ENCODE peak calls at places on chromosomes 2 and 18, in nine cellular contexts. B is CD8-positive, alpha-beta T cell; Z is retinal pigment epithelial cell; O is colonic mucosa; D is hepatocyte; J is epithelial cell of esophagus; L is tibial artery; F is heart left ventricle; T is right lobe of liver. K is an unnamed sample.

GRCh38 chr2:53028259-53028658 is 739.3 kb upstream of the CHAC2 start:
- DNase-seq in B (no peak), D (no peak), O (no peak), J (no peak), Z (peak), L (no peak), F (no peak), T (no peak), K (no peak)

GRCh38 chr2:159996792-159997546 is 65.4 kb downstream of the PLA2R1 start:
- DNase-seq in T (no peak), L (no peak), Z (no peak), O (no peak), F (no peak), D (no peak), J (peak), B (no peak), K (no peak)

GRCh38 chr2:41965173-41965875 is 82.5 kb upstream of the PKDCC start:
- DNase-seq in J (no peak), B (no peak), Z (no peak), O (no peak), F (no peak), D (no peak), L (peak), T (no peak), K (no peak)

GRCh38 chr18:3441290-3441689 is 8.7 kb upstream of the TGIF1 start:
- DNase-seq in L (no peak), F (peak), D (peak), T (no peak), B (peak), O (peak), Z (no peak), J (no peak), K (no peak)

GRCh38 chr2:238895901-238896600 is 48.2 kb downstream of the TWIST2 start:
- DNase-seq in L (peak), O (peak), T (peak), J (no peak), D (peak), B (no peak), Z (peak), F (peak), K (peak)

GRCh38 chr2:130795431-130795830 is 40.1 kb downstream of the AMER3 start:
- DNase-seq in Z (no peak), B (no peak), T (no peak), O (no peak), J (peak), F (no peak), D (no peak), L (no peak), K (no peak)

GRCh38 chr2:71455741-71456569 is 2.6 kb downstream of the DYSF start:
- DNase-seq in L (peak), O (no peak), T (peak), D (no peak), Z (no peak), B (no peak), F (peak), J (no peak), K (no peak)

GRCh38 chr2:235054919-235055318 is 103.1 kb downstream of the SH3BP4 start:
- DNase-seq in O (no peak), B (no peak), J (no peak), F (no peak), L (no peak), T (no peak), D (no peak), Z (no peak), K (no peak)

GRCh38 chr2:218010116-218010837 is 7.5 kb upstream of the TNS1 start:
- DNase-seq in D (peak), L (peak), J (peak), O (peak), T (no peak), Z (no peak), F (peak), B (peak), K (no peak)

GRCh38 chr2:218011641-218012040 is 8.8 kb upstream of the TNS1 start:
- DNase-seq in T (no peak), J (no peak), F (no peak), O (no peak), D (no peak), L (no peak), Z (no peak), B (no peak), K (no peak)

GRCh38 chr2:218009191-218010114 is 6.7 kb upstream of the TNS1 start:
- DNase-seq in L (no peak), O (no peak), T (no peak), D (no peak), F (no peak), B (no peak), J (no peak), Z (no peak), K (no peak)

GRCh38 chr2:218012306-218012705 is 9.5 kb upstream of the TNS1 start:
- DNase-seq in B (no peak), T (no peak), D (no peak), J (no peak), L (no peak), F (no peak), Z (no peak), O (no peak), K (no peak)

DNA sequence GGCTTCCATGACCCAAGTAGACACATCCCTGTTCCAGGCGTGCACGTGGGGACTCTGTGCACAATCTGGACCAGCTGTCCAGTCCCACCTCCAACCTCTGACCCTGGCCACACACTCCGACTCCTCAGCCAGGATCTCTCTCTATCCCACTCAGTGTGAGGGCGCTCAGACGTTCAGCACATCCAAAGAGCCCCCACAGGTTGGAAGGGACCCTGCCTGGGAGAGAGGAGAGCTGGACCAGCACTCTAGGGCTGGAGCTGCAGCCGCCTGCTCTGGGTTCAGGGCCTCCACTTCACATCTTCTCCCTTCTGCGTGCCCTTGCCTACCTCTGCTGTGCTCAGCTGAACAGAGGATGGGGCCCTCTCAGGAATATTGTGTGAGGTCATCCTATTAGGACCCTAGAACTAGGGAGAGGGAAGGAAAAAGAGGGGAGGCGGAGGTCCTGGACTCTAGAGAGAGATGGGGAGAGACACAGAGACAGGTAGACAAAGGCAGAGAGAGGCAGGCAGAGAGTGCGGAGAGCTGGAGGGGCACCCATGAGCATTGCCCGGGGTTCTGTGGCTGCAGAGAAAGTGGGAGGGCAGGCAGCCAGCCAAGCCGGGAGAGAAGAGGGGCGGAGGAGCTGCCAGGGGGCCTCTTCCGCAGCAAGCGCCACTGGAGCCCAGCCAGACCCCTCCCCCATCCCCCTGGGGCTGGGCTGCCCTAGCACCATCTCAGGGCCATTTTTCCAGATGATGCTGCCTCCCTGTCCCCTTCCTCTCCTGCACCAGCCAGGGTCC is 8.2 kb upstream of the TNS1 start:
- DNase-seq in L (no peak), Z (no peak), B (no peak), J (no peak), D (peak), F (no peak), O (no peak), T (no peak), K (no peak)
- H3K4me3 ChIP-seq in L (peak), Z (no peak), B (no peak), J (no peak), D (no peak), F (no peak), O (no peak), T (no peak), K (no peak)

DNA sequence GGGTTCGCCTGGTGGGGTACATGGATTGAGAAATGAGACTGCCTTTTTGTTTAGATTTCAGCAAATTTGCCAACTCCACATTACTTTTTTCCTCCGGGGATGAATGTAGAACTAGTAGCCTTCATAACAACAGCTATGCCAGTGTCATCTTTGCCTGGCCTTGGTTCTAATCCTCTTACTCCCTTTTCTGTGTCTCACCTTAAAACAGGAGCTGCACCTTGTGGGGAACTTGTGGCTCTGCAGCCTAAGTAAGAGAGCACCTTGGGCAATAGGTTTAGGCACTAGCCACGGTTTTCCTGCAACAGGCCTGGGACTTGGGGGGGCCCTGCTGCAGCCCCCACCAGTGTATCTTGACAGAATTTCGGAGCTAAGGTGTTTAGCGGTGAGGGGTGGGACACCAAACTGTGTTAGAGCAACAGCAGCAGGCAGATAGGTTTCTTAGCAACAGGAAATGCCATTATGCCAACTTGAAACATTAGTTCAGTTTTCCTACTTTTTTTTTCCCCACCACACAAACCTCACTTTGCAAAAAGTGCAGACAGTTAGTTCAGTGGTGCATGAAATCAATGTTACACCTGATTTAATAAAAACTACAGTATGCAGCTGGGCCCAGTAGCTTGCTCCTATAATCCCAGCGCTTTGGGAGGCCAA is 173.7 kb downstream of the PRKCE start:
- DNase-seq in Z (no peak), B (no peak), T (no peak), J (no peak), O (no peak), F (no peak), L (no peak), D (no peak), K (no peak)
- TF ChIP-seq CTCF in Z (peak), B (no peak), T (no peak), J (peak), O (no peak), F (no peak), L (no peak), D (no peak), K (peak)

DNA sequence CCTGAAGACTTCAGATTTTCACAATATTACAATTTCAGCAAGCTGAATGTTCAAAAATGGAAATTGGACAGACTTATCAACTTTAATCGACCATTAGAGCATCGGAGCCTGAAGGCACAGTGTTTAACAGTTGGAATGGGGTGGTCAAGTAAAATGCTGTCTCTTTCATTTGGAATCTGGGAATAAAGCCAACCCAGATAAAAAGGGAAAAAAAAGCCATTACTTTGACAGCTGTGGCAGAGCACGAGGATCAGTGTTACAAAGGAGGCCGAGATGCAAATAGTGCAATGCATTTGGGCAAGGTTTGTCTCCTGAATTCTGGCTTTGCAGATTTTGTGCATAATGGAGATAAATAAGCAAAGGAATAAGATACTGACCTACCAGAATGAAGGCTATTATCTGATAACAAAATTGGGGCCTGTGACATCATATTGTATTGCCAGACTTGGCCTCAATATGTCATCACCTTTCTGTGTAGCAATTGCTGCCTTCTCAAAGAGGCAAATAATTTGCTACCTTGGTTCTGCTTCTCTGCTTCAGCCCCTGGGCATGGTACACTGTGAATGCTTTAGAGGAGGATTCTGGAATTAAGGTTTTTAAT is 277.5 kb upstream of the KLHL29 start:
- DNase-seq in J (no peak), Z (no peak), O (no peak), L (no peak), B (no peak), F (no peak), D (no peak), T (no peak), K (no peak)
- H3K4me3 ChIP-seq in J (no peak), Z (no peak), O (no peak), L (no peak), B (no peak), F (no peak), D (no peak), T (no peak), K (no peak)

DNA sequence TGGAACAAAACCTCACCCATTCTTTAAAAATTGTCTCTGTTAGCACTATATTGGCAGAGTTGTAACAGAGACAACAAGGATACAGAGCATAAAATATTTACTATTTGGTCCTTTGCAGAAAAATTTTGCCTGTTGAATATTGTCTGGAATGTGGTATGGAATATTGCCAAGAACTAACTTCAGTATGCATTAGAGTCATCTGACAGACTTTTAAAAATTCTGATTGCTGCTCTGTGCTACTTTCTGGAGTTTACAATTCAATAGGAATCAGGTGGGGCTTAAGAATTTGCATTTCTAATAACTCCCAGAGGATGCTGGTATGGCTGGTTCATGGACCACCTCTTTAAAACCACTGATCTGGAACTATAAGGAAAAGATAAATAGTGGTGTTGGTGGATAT is 32.8 kb upstream of the NYAP2 start:
- DNase-seq in B (no peak), Z (peak), J (no peak), L (no peak), T (no peak), O (no peak), F (no peak), D (no peak), K (no peak)
- TF ChIP-seq CTCF in B (no peak), Z (no peak), J (no peak), L (no peak), T (no peak), O (no peak), F (no peak), D (no peak), K (no peak)

DNA sequence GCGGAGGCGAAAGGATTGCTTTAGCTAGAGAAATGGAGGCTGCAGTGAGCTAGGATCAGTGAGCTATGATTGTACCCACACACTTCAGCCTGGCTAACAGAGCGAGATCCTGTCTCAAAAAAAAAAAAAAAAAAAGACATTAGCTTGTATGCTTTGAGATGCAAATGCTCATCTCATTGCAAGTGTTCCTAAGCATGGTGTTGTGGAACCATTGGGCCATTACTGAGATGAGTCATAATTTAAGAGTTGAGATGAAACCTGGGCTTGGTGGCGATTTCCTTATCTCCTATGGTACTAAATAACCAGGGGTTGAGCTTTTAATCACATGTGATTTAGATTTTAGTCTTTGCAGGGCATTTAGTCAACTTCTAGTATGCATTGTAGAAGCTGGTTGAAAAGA is 2.2 kb downstream of the PLEKHA3 start:
- DNase-seq in L (no peak), D (peak), F (no peak), O (no peak), Z (no peak), B (no peak), T (no peak), J (peak), K (no peak)
- H3K4me3 ChIP-seq in L (peak), D (no peak), F (no peak), O (no peak), Z (no peak), B (no peak), T (no peak), J (no peak), K (no peak)

GRCh38 chr2:169106563-169107545 is 37.5 kb downstream of the DHRS9 start:
- DNase-seq in D (no peak), J (no peak), F (no peak), Z (no peak), B (no peak), T (no peak), L (no peak), O (no peak), K (no peak)
- TF ChIP-seq CTCF in D (no peak), J (no peak), F (no peak), Z (no peak), B (no peak), T (no peak), L (no peak), O (no peak), K (no peak)

DNA sequence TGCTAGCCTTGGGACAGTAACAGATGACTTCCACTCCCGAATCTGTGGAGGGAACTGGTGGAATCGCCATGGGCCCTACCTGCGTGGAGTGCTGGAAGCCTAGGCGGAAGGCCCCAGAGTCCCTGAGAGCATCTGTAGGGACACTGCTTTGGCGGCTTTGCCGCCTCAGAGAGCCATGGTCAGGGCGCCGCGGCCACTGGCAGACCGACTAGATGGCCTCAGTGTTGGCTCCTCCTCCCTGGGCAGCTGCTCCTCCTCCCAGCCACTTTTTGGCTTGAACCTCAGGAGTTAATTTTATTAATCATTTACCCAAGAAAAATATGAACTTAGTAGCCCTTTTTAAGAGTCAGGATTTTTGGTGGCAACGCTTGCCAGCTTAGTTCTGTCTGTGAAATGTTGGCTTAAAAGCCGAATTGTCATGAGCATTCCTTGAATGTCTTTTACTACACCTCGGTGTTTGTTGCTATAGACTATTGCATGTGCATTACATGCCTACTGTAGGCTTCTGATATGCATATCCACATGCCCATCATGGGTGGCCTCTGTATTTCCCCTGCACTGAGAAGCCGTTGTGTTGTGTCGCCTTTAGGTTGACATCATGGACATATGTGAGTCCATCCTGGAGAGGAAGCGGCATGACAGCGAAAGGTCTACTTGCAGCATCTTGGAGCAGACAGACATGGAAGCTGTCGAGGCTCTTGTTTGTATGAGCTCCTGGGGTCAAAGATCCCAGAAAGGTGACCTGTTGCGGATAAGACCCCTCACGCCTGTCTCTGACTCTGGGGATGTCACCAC is 2.4 kb downstream of the KLF11 start:
- DNase-seq in Z (no peak), F (no peak), T (peak), D (no peak), B (no peak), L (no peak), J (no peak), O (no peak), K (no peak)
- H3K4me3 ChIP-seq in Z (no peak), F (no peak), T (peak), D (no peak), B (no peak), L (no peak), J (no peak), O (no peak), K (peak)

GRCh38 chr2:207356604-207357003 is 173.2 kb upstream of the CREB1 start:
- DNase-seq in Z (no peak), B (no peak), L (no peak), D (no peak), F (no peak), T (no peak), O (no peak), J (no peak), K (no peak)

GRCh38 chr2:207353836-207354235 is 175.9 kb upstream of the CREB1 start:
- DNase-seq in L (no peak), T (no peak), F (no peak), Z (no peak), B (no peak), O (no peak), J (no peak), D (no peak), K (no peak)

GRCh38 chr2:207351171-207351570 is 178.6 kb upstream of the CREB1 start:
- DNase-seq in D (no peak), O (no peak), F (no peak), T (no peak), Z (no peak), B (no peak), J (no peak), L (no peak), K (no peak)

GRCh38 chr2:207354466-207354865 is 175.3 kb upstream of the CREB1 start:
- DNase-seq in J (no peak), F (no peak), Z (no peak), L (no peak), O (no peak), T (no peak), B (no peak), D (no peak), K (no peak)

GRCh38 chr2:207352978-207353377 is 176.8 kb upstream of the CREB1 start:
- DNase-seq in O (no peak), Z (no peak), B (no peak), J (no peak), F (no peak), L (no peak), D (no peak), T (no peak), K (no peak)
- TF ChIP-seq CTCF in O (no peak), Z (no peak), B (no peak), J (no peak), F (no peak), L (no peak), D (no peak), T (no peak), K (peak)